ENCODE peak calls at places on chromosomes 13 and 19, in five cellular contexts. R is prostate gland, Q is right atrium auricular region, J is body of pancreas, F is OCI-LY7. U is an unnamed sample.

GRCh38 chr19:14563989-14564650 is 7.7 kb downstream of the NDUFB7 start:
- DNase-seq in R (no peak), Q (no peak), J (no peak), F (peak; percentile 90), U (no peak)

GRCh38 chr19:32318884-32319520 is 26.4 kb upstream of the ZNF507 start:
- DNase-seq in R (no peak), Q (no peak), J (no peak), F (peak; percentile 9), U (no peak)

GRCh38 chr13:42991892-42992584 is at the start of gene EPSTI1:
- DNase-seq in R (peak; percentile 47), Q (peak; percentile 79), J (peak; percentile 52), F (peak; percentile 75), U (peak; percentile 81)

GRCh38 chr13:112898786-112899617 is 70.0 kb upstream of the MCF2L start:
- DNase-seq in R (no peak), Q (no peak), J (no peak), F (no peak), U (peak; percentile 34)

GRCh38 chr13:97889803-97890202 is 63.7 kb upstream of the IPO5 start:
- DNase-seq in R (no peak), Q (no peak), J (no peak), F (no peak), U (no peak)

GRCh38 chr19:37973666-37974065 is 66.7 kb downstream of the SIPA1L3 start:
- DNase-seq in R (no peak), Q (no peak), J (no peak), F (no peak), U (no peak)

GRCh38 chr19:58336820-58337219 is 10.0 kb downstream of the ZSCAN22 start:
- DNase-seq in R (no peak), Q (no peak), J (no peak), F (no peak), U (no peak)

GRCh38 chr13:76854894-76855293 is 31.3 kb downstream of the KCTD12 start:
- DNase-seq in R (no peak), Q (no peak), J (no peak), F (no peak), U (no peak)

GRCh38 chr13:35140321-35140720 is 198.3 kb downstream of the NBEA start:
- DNase-seq in R (no peak), Q (no peak), J (no peak), F (no peak), U (no peak)

GRCh38 chr19:13243971-13244370 is 93.8 kb downstream of the IER2 start:
- DNase-seq in R (no peak), Q (no peak), J (no peak), F (no peak), U (no peak)

GRCh38 chr19:22144394-22144793 is 52.4 kb downstream of the ZNF676 start:
- DNase-seq in R (no peak), Q (no peak), J (no peak), F (peak; percentile 61), U (no peak)

GRCh38 chr13:99982741-99983400 is 1.3 kb downstream of the ZIC2 start:
- DNase-seq in R (no peak), Q (no peak), J (no peak), F (no peak), U (no peak)

GRCh38 chr19:51799311-51799997 is 4.5 kb downstream of the FPR3 start:
- DNase-seq in R (peak; percentile 84), Q (peak; percentile 96), J (peak; percentile 29), F (no peak), U (peak; percentile 78)
- H3K27ac ChIP-seq in R (peak overlapping the region; percentile 3), Q (peak overlapping the region; percentile 90), J (no peak overlapping the region), F (no peak overlapping the region), U (peak overlapping the region; percentile 88)

GRCh38 chr13:47277774-47278173 is 380.9 kb upstream of the HTR2A start:
- DNase-seq in R (no peak), Q (no peak), J (no peak), F (no peak), U (no peak)
- TF ChIP-seq CTCF in R (no peak), Q (no peak), J (no peak), F (no peak), U (no peak)

GRCh38 chr19:35509861-35510625 is 3.4 kb downstream of the DMKN start:
- DNase-seq in R (peak; percentile 84), Q (peak; percentile 73), J (peak; percentile 92), F (peak; percentile 68), U (peak; percentile 89)

GRCh38 chr19:35505956-35506355 is 7.5 kb downstream of the DMKN start:
- DNase-seq in R (no peak), Q (no peak), J (no peak), F (no peak), U (no peak)

GRCh38 chr19:35509018-35509652 is 4.3 kb downstream of the DMKN start:
- DNase-seq in R (peak; percentile 57), Q (no peak), J (peak; percentile 76), F (no peak), U (peak; percentile 84)

GRCh38 chr19:35508129-35508528 is 5.3 kb downstream of the DMKN start:
- DNase-seq in R (no peak), Q (no peak), J (no peak), F (no peak), U (no peak)

DNA sequence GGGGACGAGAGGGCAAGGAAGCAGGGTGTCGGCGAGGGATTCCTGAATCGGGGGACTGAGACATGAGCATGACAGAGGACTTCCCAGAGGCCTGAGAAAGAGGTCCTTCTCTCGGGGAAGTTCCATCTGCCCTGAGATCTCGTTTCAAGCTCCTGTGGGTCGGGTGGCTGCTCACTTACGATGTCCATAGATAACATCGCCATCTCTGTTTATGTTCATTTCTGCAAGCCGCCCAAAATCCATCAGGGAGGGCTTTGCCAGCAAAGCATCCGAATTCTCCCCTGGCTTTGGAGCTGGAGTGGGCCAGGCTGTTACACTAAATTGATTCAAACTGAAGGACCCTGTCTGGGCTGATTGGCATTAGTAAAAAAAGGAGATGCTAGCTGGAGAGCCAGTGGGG is 5.9 kb downstream of the DMKN start:
- DNase-seq in R (no peak), Q (no peak), J (no peak), F (no peak), U (no peak)
- H3K36me3 ChIP-seq in R (no peaks in the 10 kb centered on the region), Q (no peaks in the 10 kb centered on the region), J (no peaks in the 10 kb centered on the region), F (no peaks in the 10 kb centered on the region), U (no peaks in the 10 kb centered on the region)

GRCh38 chr19:5560156-5560555 is 7.6 kb downstream of the TINCR start:
- DNase-seq in R (no peak), Q (no peak), J (no peak), F (no peak), U (no peak)

GRCh38 chr19:5558101-5558621 is 9.6 kb downstream of the TINCR start:
- DNase-seq in R (no peak), Q (no peak), J (no peak), F (no peak), U (no peak)

GRCh38 chr19:5554828-5555227 is 12.9 kb downstream of the TINCR start:
- DNase-seq in R (no peak), Q (no peak), J (no peak), F (no peak), U (no peak)

GRCh38 chr19:5559804-5560133 is 8.0 kb downstream of the TINCR start:
- DNase-seq in R (no peak), Q (no peak), J (no peak), F (no peak), U (no peak)

GRCh38 chr19:5557691-5558090 is 10.1 kb downstream of the TINCR start:
- DNase-seq in R (no peak), Q (no peak), J (no peak), F (no peak), U (no peak)
- H3K27ac ChIP-seq in R (no peak overlapping the region), Q (no peak overlapping the region), J (no peak overlapping the region), F (no peak overlapping the region), U (no peak overlapping the region)

GRCh38 chr13:74796126-74796643 is 662.0 kb upstream of the KLF12 start:
- DNase-seq in R (no peak), Q (no peak), J (no peak), F (no peak), U (no peak)
- TF ChIP-seq CTCF in R (no peak), Q (no peak), J (no peak), F (no peak), U (no peak)

DNA sequence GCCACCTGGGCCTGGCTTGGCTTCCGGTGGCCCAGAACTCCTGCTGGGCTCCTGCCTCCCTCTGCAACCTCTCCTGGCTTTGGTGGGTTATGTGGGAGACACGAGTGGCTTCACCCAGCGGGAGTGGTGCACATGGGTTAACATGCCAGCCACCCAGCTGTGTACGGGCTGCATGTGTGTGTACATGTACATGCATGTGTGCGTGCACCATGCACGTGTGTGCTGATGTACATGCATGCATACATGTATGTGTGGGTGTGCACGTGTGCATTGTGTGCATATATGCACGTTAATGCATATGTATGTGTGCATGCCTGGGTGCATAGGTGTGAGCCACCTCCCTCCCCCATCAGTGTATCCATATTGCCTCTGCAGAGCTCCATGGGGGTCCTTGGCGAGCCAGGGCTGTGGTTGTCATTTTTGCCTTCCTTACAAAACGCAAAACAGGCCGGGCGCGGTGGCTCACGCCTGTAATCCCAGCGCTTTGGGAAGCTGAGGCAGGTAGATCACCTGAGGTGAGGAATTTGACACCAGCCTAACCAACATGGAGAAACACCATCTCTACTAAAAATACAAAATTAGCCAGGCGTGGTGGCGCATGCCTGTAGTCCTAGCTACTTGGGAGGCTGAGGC is 12.5 kb downstream of the GNA11 start:
- DNase-seq in R (no peak), Q (no peak), J (no peak), F (no peak), U (no peak)
- H3K36me3 ChIP-seq in R (no peaks in the 10 kb centered on the region), Q (peaks cover 5% of the 10 kb centered on the region), J (no peaks in the 10 kb centered on the region), F (no peaks in the 10 kb centered on the region), U (peaks cover 14% of the 10 kb centered on the region)

DNA sequence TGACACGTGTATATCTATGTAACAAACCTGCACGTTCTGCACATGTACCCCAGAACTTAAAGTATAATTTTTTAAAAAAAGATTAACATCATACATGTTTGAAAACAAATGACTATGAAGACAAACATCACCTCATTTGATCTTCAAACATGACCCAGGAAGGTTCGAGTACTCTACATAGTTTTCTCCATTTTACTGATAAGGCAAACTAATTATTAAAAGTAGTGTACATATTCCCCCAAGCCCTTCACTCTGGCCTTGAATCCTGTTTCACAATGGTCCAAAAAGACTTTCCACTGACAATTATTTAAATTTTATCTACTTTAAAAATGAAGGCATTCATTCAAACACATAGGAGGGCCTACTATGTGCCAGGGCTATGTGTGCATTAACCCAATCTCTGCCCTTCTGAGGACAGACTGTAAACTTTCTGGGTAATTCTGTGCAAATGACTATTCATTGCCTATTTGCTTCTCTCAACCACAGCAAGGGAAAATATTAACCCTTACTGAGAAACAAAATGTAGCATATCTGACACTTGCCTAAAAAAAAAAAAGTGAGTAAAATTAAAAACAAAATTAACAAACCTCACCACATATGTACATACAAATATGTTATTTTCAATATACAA is 22.1 kb downstream of the ATP7B start:
- DNase-seq in R (no peak), Q (no peak), J (no peak), F (no peak), U (no peak)
- H3K27ac ChIP-seq in R (no peak overlapping the region), Q (no peak overlapping the region), J (no peak overlapping the region), F (no peak overlapping the region), U (no peak overlapping the region)

GRCh38 chr19:55096061-55096701 is 20.5 kb downstream of the EPS8L1 start:
- DNase-seq in R (no peak), Q (no peak), J (no peak), F (peak; percentile 19), U (no peak)

GRCh38 chr19:55097864-55098715 is 19.3 kb downstream of the PPP1R12C start:
- DNase-seq in R (no peak), Q (no peak), J (no peak), F (no peak), U (peak; percentile 78)

GRCh38 chr19:55101261-55101660 is 16.2 kb downstream of the PPP1R12C start:
- DNase-seq in R (no peak), Q (no peak), J (no peak), F (no peak), U (no peak)

GRCh38 chr19:55099557-55100506 is 17.6 kb downstream of the PPP1R12C start:
- DNase-seq in R (no peak), Q (no peak), J (no peak), F (no peak), U (no peak)

GRCh38 chr19:55098716-55099556 is 18.5 kb downstream of the PPP1R12C start:
- DNase-seq in R (no peak), Q (no peak), J (no peak), F (no peak), U (no peak)
- TF ChIP-seq CTCF in R (no peak), Q (no peak), J (no peak), F (peak; percentile 23), U (peak; percentile 10)

U was measured in lower lobe of right lung.